ENCODE peak calls at places on chromosomes 16 and 17, in eight cellular contexts. O is KG1; K is NCI-H2171 treated with DMSO at 0.1 percent for 48 hours; Q is PC-3; V is NCI-H526 treated with DMSO at 0.1 percent for 48 hours; L is Peyer's patch; N is stimulated activated CD8-positive, alpha-beta memory T cell treated with anti-CD3 and anti-CD28 coated beads, Interleukin-2, amount 100 ng/mL, for 48 hours; T is testis. E is an unnamed sample.

GRCh38 chr17:41439375-41439774 is 1.4 kb downstream of the KRT38 start:
- DNase-seq in L (no peak), T (no peak), O (no peak), V (no peak), K (no peak), N (no peak), Q (no peak), E (no peak)

GRCh38 chr17:40168262-40168832 is 8.9 kb upstream of the RAPGEFL1 start:
- DNase-seq in N (no peak), Q (peak; percentile 65), V (peak; percentile 22), L (no peak), T (peak; percentile 66), K (peak; percentile 62), O (peak; percentile 33), E (peak; percentile 50)

GRCh38 chr17:67377727-67378443 is 804 bp downstream of the PITPNC1 start:
- DNase-seq in K (peak; percentile 53), V (peak; percentile 54), L (peak; percentile 71), T (peak; percentile 47), O (peak; percentile 49), Q (peak; percentile 52), N (peak; percentile 36), E (peak; percentile 83)

GRCh38 chr16:87014112-87014511 is 303.1 kb downstream of the C16orf95 start:
- DNase-seq in O (no peak), L (no peak), Q (no peak), T (no peak), V (no peak), N (no peak), K (no peak), E (no peak)

GRCh38 chr16:17519041-17519440 is 48.3 kb upstream of the XYLT1 start:
- DNase-seq in O (no peak), V (no peak), N (no peak), Q (no peak), L (no peak), T (no peak), K (no peak), E (no peak)

GRCh38 chr16:68091604-68092261 is 6.6 kb downstream of the NFATC3 start:
- DNase-seq in Q (peak; percentile 21), V (peak; percentile 13), L (no peak), T (no peak), N (no peak), K (peak; percentile 94), O (no peak), E (no peak)

GRCh38 chr16:85195884-85196816 is 83.9 kb upstream of the CIBAR2 start:
- DNase-seq in V (no peak), N (no peak), T (peak; percentile 85), K (no peak), O (no peak), Q (no peak), L (no peak), E (no peak)

GRCh38 chr16:27374794-27375499 is 27.0 kb upstream of the IL21R start:
- DNase-seq in T (peak; percentile 80), V (peak; percentile 30), N (peak; percentile 63), L (peak; percentile 60), O (no peak), Q (peak; percentile 60), K (peak; percentile 82), E (peak; percentile 79)

GRCh38 chr17:50676065-50676975 is 31.4 kb downstream of the ANKRD40 start:
- DNase-seq in K (no peak), V (no peak), L (no peak), O (no peak), T (no peak), Q (peak; percentile 56), N (no peak), E (peak; percentile 40)

GRCh38 chr17:49748791-49749190 is 15.1 kb downstream of the FAM117A start:
- DNase-seq in N (peak; percentile 20), K (no peak), Q (no peak), L (no peak), T (no peak), O (peak; percentile 61), V (no peak), E (no peak)

GRCh38 chr17:73304438-73304837 is 7.4 kb downstream of the CDC42EP4 start:
- DNase-seq in K (no peak), Q (no peak), N (no peak), O (no peak), V (no peak), L (no peak), T (no peak), E (no peak)

GRCh38 chr17:73062726-73063125 is 29.8 kb downstream of the SLC39A11 start:
- DNase-seq in T (no peak), L (no peak), O (no peak), K (no peak), Q (no peak), V (no peak), N (no peak), E (no peak)

GRCh38 chr17:61253937-61254677 is 145.5 kb upstream of the TBX2 start:
- DNase-seq in K (no peak), Q (no peak), O (no peak), V (no peak), L (no peak), N (no peak), T (no peak), E (no peak)

GRCh38 chr16:29806096-29806579 is at the start of gene MAZ:
- DNase-seq in Q (no peak), L (no peak), T (no peak), V (peak; percentile 86), N (no peak), O (peak; percentile 51), K (peak; percentile 94), E (no peak)

GRCh38 chr16:57672824-57673223 is 4.7 kb downstream of the ADGRG3 start:
- DNase-seq in K (no peak), N (no peak), O (no peak), T (no peak), L (no peak), Q (no peak), V (no peak), E (no peak)

GRCh38 chr17:27579304-27579703 is 51.7 kb upstream of the LGALS9 start:
- DNase-seq in V (no peak), K (no peak), N (no peak), T (no peak), L (no peak), Q (no peak), O (no peak), E (no peak)

GRCh38 chr17:19260958-19261357 is 23.8 kb downstream of the EPN2 start:
- DNase-seq in Q (peak; percentile 66), O (no peak), K (peak; percentile 84), V (no peak), N (no peak), T (no peak), L (no peak), E (no peak)

GRCh38 chr16:11604783-11605563 is 18.3 kb upstream of the LITAF start:
- DNase-seq in O (no peak), L (peak; percentile 41), K (no peak), T (peak; percentile 56), V (no peak), N (no peak), Q (no peak), E (peak; percentile 67)

GRCh38 chr17:63595132-63595531 is 5.6 kb upstream of the TACO1 start:
- DNase-seq in V (no peak), T (no peak), K (no peak), L (no peak), O (no peak), N (no peak), Q (no peak), E (no peak)

GRCh38 chr17:4859816-4860625 is 26.9 kb downstream of the MINK1 start:
- DNase-seq in Q (no peak), L (no peak), N (no peak), T (peak; percentile 51), K (no peak), O (no peak), V (no peak), E (no peak)

GRCh38 chr17:8922451-8922850 is 43.1 kb downstream of the PIK3R5 start:
- DNase-seq in V (no peak), O (no peak), K (no peak), L (no peak), N (no peak), Q (peak; percentile 76), T (no peak), E (no peak)

GRCh38 chr17:9050801-9051401 is 29.6 kb downstream of the NTN1 start:
- DNase-seq in T (no peak), Q (peak; percentile 62), V (no peak), K (no peak), O (no peak), N (no peak), L (no peak), E (no peak)